ENCODE peak calls at places on chromosomes 6 and 20, in nine cellular contexts. One of them, this sample, is unnamed.

GRCh38 chr6:169205176-169206160 is 48.2 kb downstream of the THBS2 start:
- DNase-seq in posterior cingulate gyrus: no peak
- DNase-seq in astrocyte: peak
- DNase-seq in skeletal muscle cell: no peak
- DNase-seq in HT-29: no peak
- DNase-seq in HCT116: no peak
- DNase-seq in adipocyte: peak
- DNase-seq in Ammon's horn: no peak
- DNase-seq in stimulated activated naive CD4-positive, alpha-beta T cell treated with Interleukin-2 at 50 U/mL for 16 hours: no peak
- DNase-seq in this sample: no peak

GRCh38 chr6:63663882-63664281 is 28.3 kb downstream of the PHF3 start:
- DNase-seq in posterior cingulate gyrus: no peak
- DNase-seq in astrocyte: no peak
- DNase-seq in skeletal muscle cell: no peak
- DNase-seq in HT-29: no peak
- DNase-seq in HCT116: no peak
- DNase-seq in adipocyte: no peak
- DNase-seq in Ammon's horn: no peak
- DNase-seq in stimulated activated naive CD4-positive, alpha-beta T cell treated with Interleukin-2 at 50 U/mL for 16 hours: no peak
- DNase-seq in this sample: no peak

GRCh38 chr6:47134476-47135189 is 92.5 kb upstream of the ADGRF1 start:
- DNase-seq in posterior cingulate gyrus: no peak
- DNase-seq in astrocyte: peak
- DNase-seq in skeletal muscle cell: peak
- DNase-seq in HT-29: peak
- DNase-seq in HCT116: peak
- DNase-seq in adipocyte: peak
- DNase-seq in Ammon's horn: peak
- DNase-seq in stimulated activated naive CD4-positive, alpha-beta T cell treated with Interleukin-2 at 50 U/mL for 16 hours: no peak
- DNase-seq in this sample: no peak

GRCh38 chr20:15927893-15928650 is 645.2 kb downstream of the KIF16B start:
- DNase-seq in posterior cingulate gyrus: no peak
- DNase-seq in astrocyte: no peak
- DNase-seq in skeletal muscle cell: no peak
- DNase-seq in HT-29: no peak
- DNase-seq in HCT116: no peak
- DNase-seq in adipocyte: peak
- DNase-seq in Ammon's horn: no peak
- DNase-seq in stimulated activated naive CD4-positive, alpha-beta T cell treated with Interleukin-2 at 50 U/mL for 16 hours: no peak
- DNase-seq in this sample: no peak

GRCh38 chr6:43367245-43367984 is 2.0 kb downstream of the ZNF318 start:
- DNase-seq in posterior cingulate gyrus: no peak
- DNase-seq in astrocyte: no peak
- DNase-seq in skeletal muscle cell: no peak
- DNase-seq in HT-29: no peak
- DNase-seq in HCT116: no peak
- DNase-seq in adipocyte: no peak
- DNase-seq in Ammon's horn: no peak
- DNase-seq in stimulated activated naive CD4-positive, alpha-beta T cell treated with Interleukin-2 at 50 U/mL for 16 hours: no peak
- DNase-seq in this sample: no peak

GRCh38 chr6:14674458-14674857 is 556.9 kb downstream of the CD83 start:
- DNase-seq in posterior cingulate gyrus: no peak
- DNase-seq in astrocyte: no peak
- DNase-seq in skeletal muscle cell: no peak
- DNase-seq in HT-29: no peak
- DNase-seq in HCT116: no peak
- DNase-seq in adipocyte: no peak
- DNase-seq in Ammon's horn: no peak
- DNase-seq in stimulated activated naive CD4-positive, alpha-beta T cell treated with Interleukin-2 at 50 U/mL for 16 hours: no peak
- DNase-seq in this sample: no peak

GRCh38 chr6:39426057-39426592 is 103.6 kb upstream of the KCNK16 start:
- DNase-seq in posterior cingulate gyrus: no peak
- DNase-seq in astrocyte: peak
- DNase-seq in skeletal muscle cell: peak
- DNase-seq in HT-29: no peak
- DNase-seq in HCT116: no peak
- DNase-seq in adipocyte: peak
- DNase-seq in Ammon's horn: peak
- DNase-seq in stimulated activated naive CD4-positive, alpha-beta T cell treated with Interleukin-2 at 50 U/mL for 16 hours: no peak
- DNase-seq in this sample: no peak

GRCh38 chr20:60249436-60249835 is 291.2 kb downstream of the CDH26 start:
- DNase-seq in posterior cingulate gyrus: no peak
- DNase-seq in astrocyte: peak
- DNase-seq in skeletal muscle cell: peak
- DNase-seq in HT-29: peak
- DNase-seq in HCT116: no peak
- DNase-seq in adipocyte: peak
- DNase-seq in Ammon's horn: no peak
- DNase-seq in stimulated activated naive CD4-positive, alpha-beta T cell treated with Interleukin-2 at 50 U/mL for 16 hours: no peak
- DNase-seq in this sample: no peak

GRCh38 chr20:25257130-25257529 is 9.2 kb downstream of the PYGB start:
- DNase-seq in posterior cingulate gyrus: no peak
- DNase-seq in astrocyte: no peak
- DNase-seq in skeletal muscle cell: no peak
- DNase-seq in HT-29: no peak
- DNase-seq in HCT116: no peak
- DNase-seq in adipocyte: no peak
- DNase-seq in Ammon's horn: no peak
- DNase-seq in stimulated activated naive CD4-positive, alpha-beta T cell treated with Interleukin-2 at 50 U/mL for 16 hours: no peak
- DNase-seq in this sample: no peak

GRCh38 chr6:142845624-142846458 is 99.1 kb downstream of the HIVEP2 start:
- DNase-seq in posterior cingulate gyrus: peak
- DNase-seq in astrocyte: peak
- DNase-seq in skeletal muscle cell: peak
- DNase-seq in HT-29: peak
- DNase-seq in HCT116: peak
- DNase-seq in adipocyte: peak
- DNase-seq in Ammon's horn: peak
- DNase-seq in stimulated activated naive CD4-positive, alpha-beta T cell treated with Interleukin-2 at 50 U/mL for 16 hours: peak
- DNase-seq in this sample: no peak

GRCh38 chr20:54566224-54566750 is 90.9 kb downstream of the DOK5 start:
- DNase-seq in posterior cingulate gyrus: no peak
- DNase-seq in astrocyte: no peak
- DNase-seq in skeletal muscle cell: no peak
- DNase-seq in HT-29: no peak
- DNase-seq in HCT116: no peak
- DNase-seq in adipocyte: no peak
- DNase-seq in Ammon's horn: no peak
- DNase-seq in stimulated activated naive CD4-positive, alpha-beta T cell treated with Interleukin-2 at 50 U/mL for 16 hours: no peak
- DNase-seq in this sample: no peak

GRCh38 chr20:21100590-21101452 is 5.3 kb downstream of the LINC00237 start:
- DNase-seq in posterior cingulate gyrus: no peak
- DNase-seq in astrocyte: no peak
- DNase-seq in skeletal muscle cell: no peak
- DNase-seq in HT-29: no peak
- DNase-seq in HCT116: no peak
- DNase-seq in adipocyte: peak
- DNase-seq in Ammon's horn: peak
- DNase-seq in stimulated activated naive CD4-positive, alpha-beta T cell treated with Interleukin-2 at 50 U/mL for 16 hours: no peak
- DNase-seq in this sample: no peak

GRCh38 chr20:60138263-60139127 is 180.3 kb downstream of the CDH26 start:
- DNase-seq in posterior cingulate gyrus: peak
- DNase-seq in astrocyte: peak
- DNase-seq in skeletal muscle cell: no peak
- DNase-seq in HT-29: no peak
- DNase-seq in HCT116: no peak
- DNase-seq in adipocyte: no peak
- DNase-seq in Ammon's horn: peak
- DNase-seq in stimulated activated naive CD4-positive, alpha-beta T cell treated with Interleukin-2 at 50 U/mL for 16 hours: no peak
- DNase-seq in this sample: no peak

GRCh38 chr6:1390071-1390804 is 862 bp downstream of the FOXF2 start:
- DNase-seq in posterior cingulate gyrus: no peak
- DNase-seq in astrocyte: peak
- DNase-seq in skeletal muscle cell: peak
- DNase-seq in HT-29: no peak
- DNase-seq in HCT116: no peak
- DNase-seq in adipocyte: peak
- DNase-seq in Ammon's horn: no peak
- DNase-seq in stimulated activated naive CD4-positive, alpha-beta T cell treated with Interleukin-2 at 50 U/mL for 16 hours: no peak
- DNase-seq in this sample: no peak

GRCh38 chr6:73694711-73695411 is 1.1 kb upstream of the CD109 start:
- DNase-seq in posterior cingulate gyrus: peak
- DNase-seq in astrocyte: peak
- DNase-seq in skeletal muscle cell: peak
- DNase-seq in HT-29: no peak
- DNase-seq in HCT116: no peak
- DNase-seq in adipocyte: peak
- DNase-seq in Ammon's horn: peak
- DNase-seq in stimulated activated naive CD4-positive, alpha-beta T cell treated with Interleukin-2 at 50 U/mL for 16 hours: no peak
- DNase-seq in this sample: no peak